ENCODE peak calls at places on chromosomes 13 and 19, in seven cellular contexts. Z, P, C, J, M, Y and U are unnamed samples.
A peak's percentile ranks its signal among the peaks of the same experiment; 100 is the strongest.

GRCh38 chr19:38862321-38863059 is 12.7 kb upstream of the HNRNPL start:
- DNase-seq in C (peak; percentile 34), J (no peak), P (no peak), M (peak; percentile 41), Y (no peak), Z (no peak), U (no peak)

GRCh38 chr13:41568143-41568989 is 111.0 kb downstream of the RGCC start:
- DNase-seq in C (no peak), Z (no peak), J (no peak), P (no peak), M (no peak), Y (no peak), U (no peak)

GRCh38 chr19:33621811-33622504 is at the start of gene CHST8:
- DNase-seq in Y (peak; percentile 67), C (peak; percentile 43), P (peak; percentile 42), J (no peak), Z (peak; percentile 80), M (peak; percentile 13), U (no peak)

GRCh38 chr13:114149774-114150740 is 17.6 kb upstream of the RASA3 start:
- DNase-seq in J (no peak), P (no peak), C (no peak), Z (no peak), M (no peak), Y (peak; percentile 39), U (no peak)

GRCh38 chr19:28541602-28542393 is 671.2 kb downstream of the UQCRFS1 start:
- DNase-seq in C (no peak), P (no peak), M (no peak), J (no peak), Z (no peak), Y (no peak), U (no peak)

GRCh38 chr19:53982611-53983010 is 8.8 kb upstream of the CACNG6 start:
- DNase-seq in J (peak; percentile 11), C (peak; percentile 53), Y (peak; percentile 52), M (peak; percentile 24), P (peak; percentile 59), Z (peak; percentile 63), U (no peak)

GRCh38 chr13:27792393-27793218 is at the start of gene GSX1:
- DNase-seq in Y (peak; percentile 75), J (peak; percentile 31), P (peak; percentile 72), C (peak; percentile 51), Z (peak; percentile 95), M (peak; percentile 48), U (no peak)

GRCh38 chr19:18513868-18514267 is 8.0 kb downstream of the ELL start:
- DNase-seq in J (no peak), M (no peak), Z (peak; percentile 74), P (no peak), Y (peak; percentile 25), C (no peak), U (no peak)

DNA sequence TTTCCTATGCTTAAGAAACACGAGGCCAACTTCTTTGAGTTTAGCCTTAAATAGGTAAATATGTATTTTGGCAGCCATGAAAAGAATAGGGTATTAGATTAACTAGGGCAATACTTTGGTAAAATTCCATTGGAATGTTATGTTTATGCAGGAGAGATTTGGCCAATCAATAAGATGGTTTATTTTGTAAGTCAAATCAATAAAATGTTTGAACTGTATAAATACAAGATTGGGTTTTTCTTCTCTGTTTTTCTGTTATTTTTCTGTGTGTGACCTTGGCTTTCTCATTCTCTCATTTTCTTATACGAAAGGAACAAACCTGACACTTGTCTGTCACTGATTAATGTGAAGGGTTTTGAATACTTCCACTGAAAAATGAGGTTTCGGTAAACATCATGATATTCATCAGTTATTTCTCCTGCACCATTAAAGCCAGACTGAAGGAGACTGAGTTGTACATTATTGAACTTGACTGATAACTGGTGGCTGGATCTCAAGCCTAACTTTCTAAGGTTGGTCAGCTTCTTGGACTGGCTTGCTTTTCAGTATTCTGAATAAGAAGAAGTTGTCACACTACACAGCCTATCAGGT is 8.6 kb downstream of the FRY start:
- DNase-seq in Y (no peak), C (no peak), J (no peak), P (no peak), M (no peak), Z (no peak), U (no peak)
- H3K4me1 ChIP-seq in Y (no peaks in the 10 kb centered on the region), C (peaks cover 8% of the 10 kb centered on the region), J (no peaks in the 10 kb centered on the region), P (peaks cover 12% of the 10 kb centered on the region), M (no peaks in the 10 kb centered on the region), Z (peaks cover 9% of the 10 kb centered on the region), U (no peaks in the 10 kb centered on the region)

DNA sequence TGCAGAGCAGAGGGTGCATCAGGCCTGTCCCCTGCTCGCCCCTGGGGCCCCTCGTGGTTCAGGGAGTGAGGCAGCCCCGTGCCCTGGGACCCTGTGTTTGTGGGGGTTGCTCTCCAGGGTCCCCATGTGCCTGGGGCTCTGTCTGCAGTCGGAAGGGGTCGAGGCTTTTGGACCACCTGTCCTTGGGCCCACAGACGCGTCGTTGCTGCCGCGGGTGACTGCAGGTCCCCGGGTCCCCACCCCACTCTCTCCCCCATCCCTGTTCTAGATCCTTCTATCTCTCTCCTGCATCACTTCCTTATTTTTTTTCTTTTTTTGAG is 1.9 kb downstream of the PCSK4 start:
- DNase-seq in C (no peak), P (no peak), M (no peak), Y (no peak), Z (no peak), J (no peak), U (no peak)
- H3K4me3 ChIP-seq in C (no peak overlapping the region), P (no peak overlapping the region), M (no peak overlapping the region), Y (no peak overlapping the region), Z (no peak overlapping the region), J (no peak overlapping the region), U (no peak overlapping the region)

DNA sequence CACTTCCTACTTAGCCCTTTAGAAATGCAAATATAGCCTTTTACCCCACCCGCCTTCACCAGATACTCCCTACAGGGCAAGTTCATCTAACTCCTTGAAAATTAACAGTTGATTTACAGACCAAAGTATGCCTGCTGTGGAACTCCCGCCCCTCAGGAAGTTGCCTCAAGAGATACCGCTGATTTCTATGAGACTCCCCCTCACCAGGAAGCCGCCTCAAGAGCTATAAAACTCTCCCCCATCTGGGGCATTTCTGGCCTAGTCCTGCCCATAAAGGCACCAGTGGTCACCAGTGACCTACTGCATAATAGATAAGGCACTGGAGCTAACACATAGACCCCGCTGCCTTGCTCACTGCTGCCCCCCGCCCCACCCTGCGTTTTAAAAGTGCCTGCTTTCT is 201.7 kb upstream of the UBL3 start:
- DNase-seq in C (no peak), Z (no peak), J (no peak), Y (no peak), M (no peak), P (no peak), U (no peak)
- H3K4me1 ChIP-seq in C (no peaks in the 10 kb centered on the region), Z (peaks cover 19% of the 10 kb centered on the region), J (peaks cover 20% of the 10 kb centered on the region), Y (no peaks in the 10 kb centered on the region), M (peaks cover 8% of the 10 kb centered on the region), P (no peaks in the 10 kb centered on the region), U (no peaks in the 10 kb centered on the region)

GRCh38 chr13:99985886-99986527 is 4.4 kb downstream of the ZIC2 start:
- DNase-seq in C (no peak), M (no peak), P (no peak), Y (no peak), Z (peak; percentile 0), J (no peak), U (no peak)
- H3K4me3 ChIP-seq in C (no peak overlapping the region), M (no peak overlapping the region), P (no peak overlapping the region), Y (no peak overlapping the region), Z (no peak overlapping the region), J (no peak overlapping the region), U (no peak overlapping the region)

GRCh38 chr19:56116606-56117005 is 4.5 kb downstream of the ZNF787 start:
- DNase-seq in Y (no peak), M (no peak), P (no peak), J (no peak), C (no peak), Z (no peak), U (no peak)
- H3K4me1 ChIP-seq in Y (peaks cover 52% of the 10 kb centered on the region), M (peaks cover 60% of the 10 kb centered on the region), P (peaks cover 66% of the 10 kb centered on the region), J (peaks cover 20% of the 10 kb centered on the region), C (peaks cover 72% of the 10 kb centered on the region), Z (peaks cover 37% of the 10 kb centered on the region), U (peaks cover 84% of the 10 kb centered on the region)